ENCODE peak calls at places on chromosomes 6 and 20, in five cellular contexts. E is PC-3, R is HT-29, K is RPMI8226, I is lower leg skin. D is an unnamed sample.

GRCh38 chr20:61966492-61967244 is 99.0 kb downstream of the TAF4 start:
- DNase-seq in E (no peak), R (no peak), K (no peak), I (no peak), D (no peak)

GRCh38 chr6:150267686-150268561 is 100.9 kb upstream of the IYD start:
- DNase-seq in E (peak), R (no peak), K (no peak), I (peak), D (no peak)

GRCh38 chr20:48773837-48774418 is 53.9 kb downstream of the PREX1 start:
- DNase-seq in E (no peak), R (no peak), K (no peak), I (no peak), D (no peak)

GRCh38 chr20:51404297-51405060 is 138.0 kb downstream of the NFATC2 start:
- DNase-seq in E (no peak), R (no peak), K (peak), I (no peak), D (peak)

GRCh38 chr20:46130534-46130933 is 12.4 kb downstream of the CD40 start:
- DNase-seq in E (no peak), R (no peak), K (peak), I (no peak), D (no peak)

GRCh38 chr20:43975096-43975768 is 60.6 kb downstream of the TOX2 start:
- DNase-seq in E (peak), R (no peak), K (no peak), I (no peak), D (no peak)

GRCh38 chr6:10837009-10837691 is 1.2 kb downstream of the MAK start:
- DNase-seq in E (peak), R (peak), K (no peak), I (no peak), D (no peak)

GRCh38 chr6:40965046-40965445 is 74.0 kb downstream of the UNC5CL start:
- DNase-seq in E (no peak), R (no peak), K (no peak), I (no peak), D (no peak)